ENCODE peak calls at places on chromosomes 7 and 10, in five cellular contexts. D is CMK; B is upper lobe of left lung; R is stimulated activated CD4-positive, alpha-beta T cell treated with anti-CD3 and anti-CD28 coated beads, Interleukin-1b, Interleukin-23, amount 100 ng/mL, for 1 hour; W is activated naive CD4-positive, alpha-beta T cell treated with anti-CD3 and anti-CD28 coated beads, Interleukin-2, amount 10 ng/mL, durations not matched to agents 7 days and 5 days. H is an unnamed sample.

GRCh38 chr10:125283191-125283590 is 122.8 kb upstream of the CTBP2 start:
- DNase-seq in D (no peak), B (no peak), R (no peak), W (no peak), H (no peak)

GRCh38 chr10:102580230-102580629 is 64.0 kb upstream of the TRIM8 start:
- DNase-seq in D (no peak), B (no peak), R (no peak), W (no peak), H (no peak)

GRCh38 chr7:22356855-22357310 is at the start of gene RAPGEF5:
- DNase-seq in D (no peak), B (peak; percentile 54), R (no peak), W (no peak), H (no peak)

GRCh38 chr7:17207220-17207619 is 91.2 kb upstream of the AHR start:
- DNase-seq in D (peak; percentile 42), B (no peak), R (no peak), W (no peak), H (no peak)

GRCh38 chr7:42233166-42233565 is 3.8 kb downstream of the GLI3 start:
- DNase-seq in D (no peak), B (no peak), R (no peak), W (no peak), H (no peak)

GRCh38 chr7:39577229-39577874 is 11.1 kb downstream of the YAE1 start:
- DNase-seq in D (no peak), B (no peak), R (no peak), W (no peak), H (no peak)

GRCh38 chr7:99677013-99677412 is 2.8 kb downstream of the CYP3A5 start:
- DNase-seq in D (no peak), B (no peak), R (no peak), W (no peak), H (no peak)

GRCh38 chr7:50335795-50336754 is 31.6 kb downstream of the IKZF1 start:
- DNase-seq in D (no peak), B (no peak), R (peak; percentile 63), W (peak; percentile 84), H (no peak)

GRCh38 chr10:125982256-125982948 is 86.0 kb downstream of the FANK1 start:
- DNase-seq in D (no peak), B (no peak), R (no peak), W (no peak), H (peak; percentile 17)

H was measured in C1 segment of cervical spinal cord.